ENCODE peak calls at places on chromosomes 1 and 21, in six cellular contexts. One of them, this sample, is unnamed.

GRCh38 chr1:82604524-82604923 is 803.8 kb downstream of the ADGRL2 start:
- DNase-seq in adrenal gland: no peak
- DNase-seq in GM12892: no peak
- DNase-seq in stomach: no peak
- DNase-seq in heart left ventricle: no peak
- DNase-seq in A549: peak; percentile 0
- DNase-seq in this sample: no peak

GRCh38 chr1:206695751-206696150 is 11.0 kb downstream of the MAPKAPK2 start:
- DNase-seq in A549: no peak
- DNase-seq in heart left ventricle: no peak
- DNase-seq in stomach: no peak
- DNase-seq in adrenal gland: no peak
- DNase-seq in GM12892: no peak
- DNase-seq in this sample: no peak

GRCh38 chr1:177864530-177865305 is 105.1 kb downstream of the SEC16B start:
- DNase-seq in stomach: no peak
- DNase-seq in heart left ventricle: no peak
- DNase-seq in A549: no peak
- DNase-seq in GM12892: no peak
- DNase-seq in adrenal gland: no peak
- DNase-seq in this sample: no peak

GRCh38 chr1:172112573-172112972 is 271.3 kb downstream of the DNM3 start:
- DNase-seq in heart left ventricle: no peak
- DNase-seq in stomach: no peak
- DNase-seq in GM12892: no peak
- DNase-seq in A549: no peak
- DNase-seq in adrenal gland: no peak
- DNase-seq in this sample: no peak

GRCh38 chr1:62687421-62687902 is 724 bp downstream of the DOCK7 start:
- DNase-seq in adrenal gland: peak; percentile 28
- DNase-seq in heart left ventricle: no peak
- DNase-seq in stomach: peak; percentile 29
- DNase-seq in A549: peak; percentile 40
- DNase-seq in GM12892: peak; percentile 25
- DNase-seq in this sample: peak; percentile 86

GRCh38 chr1:10726355-10726754 is 70.1 kb downstream of the CASZ1 start:
- DNase-seq in GM12892: no peak
- DNase-seq in A549: no peak
- DNase-seq in stomach: peak; percentile 94
- DNase-seq in heart left ventricle: peak; percentile 82
- DNase-seq in adrenal gland: no peak
- DNase-seq in this sample: no peak

GRCh38 chr1:6511461-6512244 is 20.2 kb upstream of the PLEKHG5 start:
- DNase-seq in adrenal gland: no peak
- DNase-seq in heart left ventricle: no peak
- DNase-seq in stomach: no peak
- DNase-seq in GM12892: no peak
- DNase-seq in A549: no peak
- DNase-seq in this sample: no peak

GRCh38 chr1:243924188-243924587 is 74.1 kb upstream of the AKT3 start:
- DNase-seq in A549: peak; percentile 36
- DNase-seq in stomach: no peak
- DNase-seq in heart left ventricle: no peak
- DNase-seq in adrenal gland: no peak
- DNase-seq in GM12892: no peak
- DNase-seq in this sample: no peak

GRCh38 chr1:154609398-154610380 is 1.7 kb upstream of the ADAR start:
- DNase-seq in GM12892: no peak
- DNase-seq in adrenal gland: no peak
- DNase-seq in stomach: no peak
- DNase-seq in A549: no peak
- DNase-seq in heart left ventricle: no peak
- DNase-seq in this sample: no peak

GRCh38 chr1:162674018-162674608 is 41.8 kb downstream of the DDR2 start:
- DNase-seq in adrenal gland: no peak
- DNase-seq in A549: no peak
- DNase-seq in heart left ventricle: no peak
- DNase-seq in GM12892: no peak
- DNase-seq in stomach: no peak
- DNase-seq in this sample: no peak

GRCh38 chr1:155174334-155175280 is 958 bp downstream of the TRIM46 start:
- DNase-seq in adrenal gland: no peak
- DNase-seq in GM12892: no peak
- DNase-seq in A549: no peak
- DNase-seq in stomach: peak; percentile 24
- DNase-seq in heart left ventricle: no peak
- DNase-seq in this sample: no peak

GRCh38 chr1:45802343-45803298 is 791 bp upstream of the MAST2 start:
- DNase-seq in stomach: peak; percentile 59
- DNase-seq in GM12892: peak; percentile 41
- DNase-seq in A549: peak; percentile 86
- DNase-seq in heart left ventricle: peak; percentile 79
- DNase-seq in adrenal gland: peak; percentile 97
- DNase-seq in this sample: peak; percentile 84
- TF ChIP-seq POLR2A in stomach: no peak
- TF ChIP-seq POLR2A in GM12892: no peak
- TF ChIP-seq POLR2A in A549: no peak
- TF ChIP-seq POLR2A in heart left ventricle: no peak
- TF ChIP-seq POLR2A in adrenal gland: no peak
- TF ChIP-seq POLR2A in this sample: no peak

GRCh38 chr21:45323487-45324380 is 36.0 kb upstream of the POFUT2 start:
- DNase-seq in A549: no peak
- DNase-seq in GM12892: no peak
- DNase-seq in adrenal gland: peak; percentile 17
- DNase-seq in heart left ventricle: peak; percentile 51
- DNase-seq in stomach: no peak
- DNase-seq in this sample: no peak

GRCh38 chr21:45325206-45326168 is 37.8 kb upstream of the POFUT2 start:
- DNase-seq in heart left ventricle: peak; percentile 62
- DNase-seq in A549: no peak
- DNase-seq in stomach: no peak
- DNase-seq in adrenal gland: peak; percentile 12
- DNase-seq in GM12892: no peak
- DNase-seq in this sample: no peak

GRCh38 chr21:45326169-45326833 is 38.6 kb upstream of the POFUT2 start:
- DNase-seq in GM12892: no peak
- DNase-seq in adrenal gland: peak; percentile 13
- DNase-seq in heart left ventricle: peak; percentile 63
- DNase-seq in A549: no peak
- DNase-seq in stomach: no peak
- DNase-seq in this sample: no peak

GRCh38 chr21:45322960-45323461 is 35.3 kb upstream of the POFUT2 start:
- DNase-seq in stomach: no peak
- DNase-seq in A549: peak; percentile 71
- DNase-seq in heart left ventricle: peak; percentile 60
- DNase-seq in GM12892: no peak
- DNase-seq in adrenal gland: peak; percentile 17
- DNase-seq in this sample: no peak

DNA sequence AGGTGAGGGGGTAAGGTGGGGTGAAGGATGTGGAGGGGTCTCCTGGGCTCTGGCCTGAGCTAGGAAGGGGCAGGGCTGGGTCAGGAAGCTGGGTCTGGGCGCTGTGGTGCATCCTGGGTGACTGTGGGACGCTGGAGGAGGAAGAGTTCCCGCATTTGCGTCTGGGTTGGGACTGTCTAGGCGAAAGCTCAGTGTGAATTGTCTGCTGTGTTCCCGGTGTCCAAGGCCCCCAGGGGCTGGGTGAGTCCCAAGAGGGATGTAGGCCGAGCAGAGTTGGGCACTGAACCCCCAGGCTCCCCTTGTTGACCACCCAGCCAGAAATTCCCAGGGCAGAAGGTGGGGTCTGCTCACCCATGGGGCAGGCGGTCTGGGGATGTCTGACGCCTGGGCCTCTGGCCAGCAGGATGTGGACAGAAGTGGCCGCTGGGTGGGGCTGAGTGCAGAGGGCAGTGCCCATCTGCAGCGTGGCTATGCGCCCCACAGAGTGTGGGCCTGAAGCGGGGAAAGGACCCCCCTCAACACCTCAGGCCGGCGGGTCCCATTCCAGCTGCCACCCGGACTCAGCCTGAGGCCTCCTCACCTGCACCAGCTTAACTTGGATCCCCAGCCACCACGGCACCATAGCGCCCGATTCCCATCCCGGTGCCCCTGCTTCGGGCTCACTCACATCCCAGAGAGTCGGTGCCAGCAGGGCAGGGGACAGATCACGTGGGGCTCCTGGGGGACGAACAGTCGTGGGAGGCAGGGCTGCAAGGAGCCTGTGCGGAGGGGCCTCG is 36.9 kb upstream of the POFUT2 start:
- DNase-seq in GM12892: no peak
- DNase-seq in A549: peak; percentile 67
- DNase-seq in adrenal gland: peak; percentile 28
- DNase-seq in stomach: no peak
- DNase-seq in heart left ventricle: peak; percentile 63
- DNase-seq in this sample: no peak
- TF ChIP-seq POLR2A in GM12892: no peak
- TF ChIP-seq POLR2A in A549: peak; percentile 5
- TF ChIP-seq POLR2A in adrenal gland: no peak
- TF ChIP-seq POLR2A in stomach: no peak
- TF ChIP-seq POLR2A in heart left ventricle: no peak
- TF ChIP-seq POLR2A in this sample: no peak

GRCh38 chr1:31570228-31570627 is 6.1 kb upstream of the TINAGL1 start:
- DNase-seq in stomach: no peak
- DNase-seq in adrenal gland: peak; percentile 11
- DNase-seq in heart left ventricle: no peak
- DNase-seq in A549: no peak
- DNase-seq in GM12892: no peak
- DNase-seq in this sample: peak; percentile 56
- TF ChIP-seq POLR2A in stomach: no peak
- TF ChIP-seq POLR2A in adrenal gland: no peak
- TF ChIP-seq POLR2A in heart left ventricle: no peak
- TF ChIP-seq POLR2A in A549: no peak
- TF ChIP-seq POLR2A in GM12892: no peak
- TF ChIP-seq POLR2A in this sample: no peak

GRCh38 chr1:203148127-203148526 is 20.6 kb downstream of the ADORA1 start:
- DNase-seq in A549: no peak
- DNase-seq in stomach: peak; percentile 45
- DNase-seq in heart left ventricle: no peak
- DNase-seq in GM12892: no peak
- DNase-seq in adrenal gland: no peak
- DNase-seq in this sample: no peak
- TF ChIP-seq POLR2A in A549: no peak
- TF ChIP-seq POLR2A in stomach: no peak
- TF ChIP-seq POLR2A in heart left ventricle: no peak
- TF ChIP-seq POLR2A in GM12892: no peak
- TF ChIP-seq POLR2A in adrenal gland: no peak
- TF ChIP-seq POLR2A in this sample: no peak

GRCh38 chr1:152186556-152187285 is 27.7 kb upstream of the RPTN start:
- DNase-seq in heart left ventricle: no peak
- DNase-seq in adrenal gland: no peak
- DNase-seq in GM12892: no peak
- DNase-seq in stomach: no peak
- DNase-seq in A549: no peak
- DNase-seq in this sample: no peak

GRCh38 chr1:152182942-152183341 is 23.9 kb upstream of the RPTN start:
- DNase-seq in GM12892: no peak
- DNase-seq in A549: peak; percentile 58
- DNase-seq in adrenal gland: peak; percentile 28
- DNase-seq in stomach: no peak
- DNase-seq in heart left ventricle: no peak
- DNase-seq in this sample: no peak

GRCh38 chr1:152179566-152179965 is 20.5 kb upstream of the RPTN start:
- DNase-seq in GM12892: no peak
- DNase-seq in A549: no peak
- DNase-seq in stomach: no peak
- DNase-seq in heart left ventricle: no peak
- DNase-seq in adrenal gland: no peak
- DNase-seq in this sample: no peak

GRCh38 chr1:152185544-152186391 is 26.7 kb upstream of the RPTN start:
- DNase-seq in GM12892: no peak
- DNase-seq in stomach: peak; percentile 29
- DNase-seq in heart left ventricle: no peak
- DNase-seq in adrenal gland: peak; percentile 33
- DNase-seq in A549: peak; percentile 82
- DNase-seq in this sample: no peak

DNA sequence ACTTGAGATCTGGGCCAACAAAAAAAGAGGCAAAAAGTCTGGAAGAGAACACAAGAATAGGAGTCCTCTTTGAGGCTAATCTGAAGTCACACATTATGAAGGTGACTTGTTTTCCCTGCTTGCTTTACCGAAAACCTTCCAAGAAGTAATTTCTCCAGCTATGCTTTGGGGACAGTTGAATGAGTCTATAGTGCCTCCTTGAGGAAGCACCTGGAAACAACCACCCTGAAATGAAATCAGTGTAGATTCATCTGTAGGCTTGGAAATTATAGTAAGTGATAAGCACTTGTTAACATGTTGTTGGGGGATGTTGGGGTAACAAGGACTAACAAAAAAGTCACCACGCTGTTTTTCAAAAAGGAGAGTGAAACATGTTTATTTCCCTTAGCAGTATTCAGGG is 23.4 kb upstream of the RPTN start:
- DNase-seq in heart left ventricle: no peak
- DNase-seq in stomach: no peak
- DNase-seq in adrenal gland: no peak
- DNase-seq in GM12892: no peak
- DNase-seq in A549: peak; percentile 38
- DNase-seq in this sample: no peak
- TF ChIP-seq POLR2A in heart left ventricle: no peak
- TF ChIP-seq POLR2A in stomach: no peak
- TF ChIP-seq POLR2A in adrenal gland: no peak
- TF ChIP-seq POLR2A in GM12892: no peak
- TF ChIP-seq POLR2A in A549: no peak
- TF ChIP-seq POLR2A in this sample: no peak

GRCh38 chr21:37367758-37368535 is 1.4 kb downstream of the DYRK1A start:
- DNase-seq in heart left ventricle: peak; percentile 82
- DNase-seq in GM12892: no peak
- DNase-seq in stomach: peak; percentile 44
- DNase-seq in A549: no peak
- DNase-seq in adrenal gland: peak; percentile 50
- DNase-seq in this sample: peak; percentile 89
- TF ChIP-seq POLR2A in heart left ventricle: no peak
- TF ChIP-seq POLR2A in GM12892: peak; percentile 26
- TF ChIP-seq POLR2A in stomach: no peak
- TF ChIP-seq POLR2A in A549: no peak
- TF ChIP-seq POLR2A in adrenal gland: no peak
- TF ChIP-seq POLR2A in this sample: no peak

GRCh38 chr1:218345673-218346390 is 696 bp downstream of the TGFB2 start:
- DNase-seq in stomach: peak; percentile 53
- DNase-seq in A549: peak; percentile 83
- DNase-seq in heart left ventricle: peak; percentile 84
- DNase-seq in adrenal gland: peak; percentile 72
- DNase-seq in GM12892: no peak
- DNase-seq in this sample: peak; percentile 66
- TF ChIP-seq POLR2A in stomach: no peak
- TF ChIP-seq POLR2A in A549: peak; percentile 63
- TF ChIP-seq POLR2A in heart left ventricle: no peak
- TF ChIP-seq POLR2A in adrenal gland: peak; percentile 14
- TF ChIP-seq POLR2A in GM12892: no peak
- TF ChIP-seq POLR2A in this sample: no peak

This sample was measured in lower leg skin.